ENCODE peak calls at places on chromosome 22, in six cellular contexts. D, V, Z, B, S and J are unnamed samples.

GRCh38 chr22:35835998-35836691 is 118.5 kb downstream of the APOL5 start:
- DNase-seq in Z (peak; percentile 88), B (peak; percentile 43), S (peak; percentile 77), V (peak; percentile 41), D (peak; percentile 53), J (peak; percentile 64)

GRCh38 chr22:36379593-36380361 is 8.0 kb downstream of the MYH9 start:
- DNase-seq in Z (peak; percentile 55), V (no peak), B (peak; percentile 49), S (no peak), D (no peak), J (no peak)

GRCh38 chr22:46484156-46484860 is 53.1 kb downstream of the CELSR1 start:
- DNase-seq in D (no peak), B (no peak), S (no peak), V (no peak), Z (no peak), J (no peak)

GRCh38 chr22:20803696-20804324 is 29.9 kb downstream of the SERPIND1 start:
- DNase-seq in B (peak; percentile 30), V (no peak), S (peak; percentile 4), D (no peak), Z (peak; percentile 5), J (no peak)

GRCh38 chr22:37464181-37464580 is 22.0 kb downstream of the MFNG start:
- DNase-seq in V (no peak), S (no peak), D (no peak), B (no peak), Z (no peak), J (no peak)

GRCh38 chr22:29156507-29156906 is 49.2 kb upstream of the EMID1 start:
- DNase-seq in B (no peak), V (no peak), D (no peak), Z (no peak), S (no peak), J (no peak)

GRCh38 chr22:38674888-38675287 is 6.9 kb upstream of the TOMM22 start:
- DNase-seq in D (peak; percentile 33), S (no peak), Z (peak; percentile 63), B (no peak), V (no peak), J (peak; percentile 45)

GRCh38 chr22:46256358-46256958 is 6.4 kb upstream of the CDPF1 start:
- DNase-seq in D (no peak), Z (no peak), B (no peak), S (no peak), V (no peak), J (no peak)

GRCh38 chr22:39518996-39519680 is 1.2 kb upstream of the ATF4 start:
- DNase-seq in Z (no peak), B (no peak), D (no peak), V (peak; percentile 24), S (peak; percentile 73), J (no peak)

GRCh38 chr22:39859903-39860588 is 33.5 kb downstream of the ENTHD1 start:
- DNase-seq in V (no peak), S (no peak), B (no peak), Z (no peak), D (no peak), J (no peak)

GRCh38 chr22:38112361-38112760 is 1.9 kb upstream of the BAIAP2L2 start:
- DNase-seq in B (no peak), Z (no peak), D (no peak), V (no peak), S (no peak), J (no peak)

GRCh38 chr22:47810505-47811500 is 1048.4 kb downstream of the TBC1D22A start:
- DNase-seq in B (no peak), S (no peak), V (no peak), Z (no peak), D (no peak), J (no peak)

GRCh38 chr22:31532060-31532459 is 35.7 kb downstream of the SFI1 start:
- DNase-seq in S (no peak), V (no peak), D (no peak), B (no peak), Z (peak; percentile 27), J (no peak)

GRCh38 chr22:20153945-20154344 is 3.1 kb upstream of the CCDC188 start:
- DNase-seq in Z (no peak), B (no peak), D (no peak), V (no peak), S (no peak), J (no peak)

GRCh38 chr22:42560781-42561180 is 7.0 kb downstream of the SERHL2 start:
- DNase-seq in Z (no peak), B (no peak), V (no peak), D (no peak), S (no peak), J (no peak)

GRCh38 chr22:49011769-49012598 is 815.7 kb downstream of the BRD1 start:
- DNase-seq in S (no peak), B (no peak), D (no peak), V (no peak), Z (no peak), J (no peak)

GRCh38 chr22:37231406-37232139 is 12.5 kb downstream of the RAC2 start:
- DNase-seq in S (no peak), B (no peak), V (no peak), Z (no peak), D (no peak), J (no peak)

GRCh38 chr22:23698673-23699235 is 7.9 kb downstream of the RGL4 start:
- DNase-seq in Z (no peak), V (no peak), B (no peak), D (no peak), S (no peak), J (no peak)

GRCh38 chr22:32378703-32379272 is 21.1 kb downstream of the RFPL3 start:
- DNase-seq in Z (peak; percentile 27), D (peak; percentile 39), B (no peak), S (peak; percentile 17), V (peak; percentile 12), J (peak; percentile 58)

GRCh38 chr22:30426395-30427353 is 1.1 kb downstream of the MTFP1 start:
- DNase-seq in D (peak; percentile 26), B (peak; percentile 86), Z (peak; percentile 67), S (peak; percentile 25), V (peak; percentile 87), J (peak; percentile 58)

GRCh38 chr22:38768036-38768435 is 12.2 kb upstream of the SUN2 start:
- DNase-seq in S (no peak), B (no peak), D (no peak), V (no peak), Z (no peak), J (no peak)

GRCh38 chr22:40414306-40414705 is 43.9 kb downstream of the SGSM3 start:
- DNase-seq in D (peak; percentile 12), S (no peak), Z (peak; percentile 32), V (no peak), B (no peak), J (no peak)

GRCh38 chr22:28051091-28051786 is 132.2 kb upstream of the PITPNB start:
- DNase-seq in Z (no peak), D (no peak), S (peak; percentile 26), V (no peak), B (no peak), J (no peak)

GRCh38 chr22:20509344-20510047 is 2.1 kb downstream of the MED15 start:
- DNase-seq in V (no peak), D (peak; percentile 51), S (no peak), B (peak; percentile 78), Z (peak; percentile 94), J (peak; percentile 82)